ENCODE peak calls at places on chromosome 5, in ten cellular contexts. One of them, this sample, is unnamed.

GRCh38 chr5:131304414-131304813 is 40.6 kb downstream of the CDC42SE2 start:
- DNase-seq in CD4-positive, alpha-beta T cell: no peak
- DNase-seq in lower lobe of right lung: no peak
- DNase-seq in CD8-positive, alpha-beta T cell: no peak
- DNase-seq in RWPE1: no peak
- DNase-seq in tibial nerve: no peak
- DNase-seq in HepG2: no peak
- DNase-seq in brain microvascular endothelial cell: no peak
- DNase-seq in fibroblast of lung: no peak
- DNase-seq in sigmoid colon: no peak
- DNase-seq in this sample: no peak

GRCh38 chr5:119470105-119470763 is 17.9 kb downstream of the HSD17B4 start:
- DNase-seq in lower lobe of right lung: no peak
- DNase-seq in brain microvascular endothelial cell: no peak
- DNase-seq in CD8-positive, alpha-beta T cell: no peak
- DNase-seq in RWPE1: no peak
- DNase-seq in fibroblast of lung: no peak
- DNase-seq in sigmoid colon: no peak
- DNase-seq in tibial nerve: no peak
- DNase-seq in HepG2: no peak
- DNase-seq in CD4-positive, alpha-beta T cell: no peak
- DNase-seq in this sample: no peak

GRCh38 chr5:138975098-138975847 is 100.1 kb upstream of the LRRTM2 start:
- DNase-seq in brain microvascular endothelial cell: peak
- DNase-seq in CD8-positive, alpha-beta T cell: no peak
- DNase-seq in fibroblast of lung: peak
- DNase-seq in sigmoid colon: peak
- DNase-seq in CD4-positive, alpha-beta T cell: no peak
- DNase-seq in lower lobe of right lung: no peak
- DNase-seq in RWPE1: no peak
- DNase-seq in tibial nerve: no peak
- DNase-seq in HepG2: no peak
- DNase-seq in this sample: peak

GRCh38 chr5:66769839-66770617 is 173.8 kb downstream of the MAST4 start:
- DNase-seq in CD8-positive, alpha-beta T cell: no peak
- DNase-seq in tibial nerve: no peak
- DNase-seq in brain microvascular endothelial cell: no peak
- DNase-seq in HepG2: peak
- DNase-seq in CD4-positive, alpha-beta T cell: no peak
- DNase-seq in sigmoid colon: no peak
- DNase-seq in RWPE1: no peak
- DNase-seq in fibroblast of lung: peak
- DNase-seq in lower lobe of right lung: no peak
- DNase-seq in this sample: peak

GRCh38 chr5:177133845-177134652 is 476 bp downstream of the NSD1 start:
- DNase-seq in RWPE1: peak
- DNase-seq in CD4-positive, alpha-beta T cell: peak
- DNase-seq in brain microvascular endothelial cell: no peak
- DNase-seq in HepG2: no peak
- DNase-seq in fibroblast of lung: peak
- DNase-seq in CD8-positive, alpha-beta T cell: peak
- DNase-seq in sigmoid colon: peak
- DNase-seq in lower lobe of right lung: peak
- DNase-seq in tibial nerve: no peak
- DNase-seq in this sample: no peak

GRCh38 chr5:159736844-159737243 is 179.4 kb upstream of the ADRA1B start:
- DNase-seq in tibial nerve: no peak
- DNase-seq in sigmoid colon: no peak
- DNase-seq in brain microvascular endothelial cell: no peak
- DNase-seq in fibroblast of lung: no peak
- DNase-seq in CD4-positive, alpha-beta T cell: no peak
- DNase-seq in CD8-positive, alpha-beta T cell: no peak
- DNase-seq in RWPE1: no peak
- DNase-seq in HepG2: no peak
- DNase-seq in lower lobe of right lung: no peak
- DNase-seq in this sample: no peak

GRCh38 chr5:166710275-166710674 is 1581.2 kb upstream of the WWC1 start:
- DNase-seq in RWPE1: peak
- DNase-seq in sigmoid colon: no peak
- DNase-seq in tibial nerve: no peak
- DNase-seq in lower lobe of right lung: no peak
- DNase-seq in fibroblast of lung: no peak
- DNase-seq in CD4-positive, alpha-beta T cell: no peak
- DNase-seq in HepG2: no peak
- DNase-seq in CD8-positive, alpha-beta T cell: no peak
- DNase-seq in brain microvascular endothelial cell: no peak
- DNase-seq in this sample: no peak

GRCh38 chr5:109767997-109768396 is 78.3 kb downstream of the MAN2A1 start:
- DNase-seq in CD8-positive, alpha-beta T cell: no peak
- DNase-seq in HepG2: no peak
- DNase-seq in lower lobe of right lung: no peak
- DNase-seq in brain microvascular endothelial cell: no peak
- DNase-seq in CD4-positive, alpha-beta T cell: no peak
- DNase-seq in fibroblast of lung: no peak
- DNase-seq in sigmoid colon: no peak
- DNase-seq in RWPE1: no peak
- DNase-seq in tibial nerve: no peak
- DNase-seq in this sample: no peak

GRCh38 chr5:117803533-117803932 is 1184.8 kb downstream of the DTWD2 start:
- DNase-seq in HepG2: no peak
- DNase-seq in tibial nerve: no peak
- DNase-seq in fibroblast of lung: peak
- DNase-seq in CD8-positive, alpha-beta T cell: no peak
- DNase-seq in brain microvascular endothelial cell: peak
- DNase-seq in RWPE1: no peak
- DNase-seq in sigmoid colon: no peak
- DNase-seq in CD4-positive, alpha-beta T cell: no peak
- DNase-seq in lower lobe of right lung: no peak
- DNase-seq in this sample: no peak

GRCh38 chr5:176625966-176626875 is 4.1 kb downstream of the SNCB start:
- DNase-seq in tibial nerve: no peak
- DNase-seq in fibroblast of lung: no peak
- DNase-seq in sigmoid colon: no peak
- DNase-seq in lower lobe of right lung: no peak
- DNase-seq in RWPE1: peak
- DNase-seq in brain microvascular endothelial cell: no peak
- DNase-seq in HepG2: no peak
- DNase-seq in CD8-positive, alpha-beta T cell: no peak
- DNase-seq in CD4-positive, alpha-beta T cell: no peak
- DNase-seq in this sample: no peak

GRCh38 chr5:138752341-138752950 is 779 bp upstream of the CTNNA1 start:
- DNase-seq in RWPE1: no peak
- DNase-seq in CD4-positive, alpha-beta T cell: no peak
- DNase-seq in HepG2: peak
- DNase-seq in fibroblast of lung: peak
- DNase-seq in lower lobe of right lung: no peak
- DNase-seq in brain microvascular endothelial cell: no peak
- DNase-seq in sigmoid colon: peak
- DNase-seq in tibial nerve: no peak
- DNase-seq in CD8-positive, alpha-beta T cell: no peak
- DNase-seq in this sample: no peak

GRCh38 chr5:126868961-126869451 is 92.1 kb downstream of the LMNB1 start:
- DNase-seq in sigmoid colon: no peak
- DNase-seq in CD8-positive, alpha-beta T cell: no peak
- DNase-seq in tibial nerve: no peak
- DNase-seq in lower lobe of right lung: no peak
- DNase-seq in RWPE1: peak
- DNase-seq in CD4-positive, alpha-beta T cell: no peak
- DNase-seq in brain microvascular endothelial cell: peak
- DNase-seq in fibroblast of lung: no peak
- DNase-seq in HepG2: no peak
- DNase-seq in this sample: no peak

GRCh38 chr5:96881511-96882115 is 5.3 kb downstream of the ERAP2 start:
- DNase-seq in lower lobe of right lung: no peak
- DNase-seq in CD8-positive, alpha-beta T cell: no peak
- DNase-seq in tibial nerve: no peak
- DNase-seq in brain microvascular endothelial cell: peak
- DNase-seq in CD4-positive, alpha-beta T cell: no peak
- DNase-seq in fibroblast of lung: peak
- DNase-seq in HepG2: no peak
- DNase-seq in sigmoid colon: no peak
- DNase-seq in RWPE1: peak
- DNase-seq in this sample: no peak

GRCh38 chr5:172485511-172486202 is 31.3 kb upstream of the SH3PXD2B start:
- DNase-seq in CD4-positive, alpha-beta T cell: no peak
- DNase-seq in CD8-positive, alpha-beta T cell: no peak
- DNase-seq in HepG2: no peak
- DNase-seq in fibroblast of lung: no peak
- DNase-seq in brain microvascular endothelial cell: no peak
- DNase-seq in RWPE1: no peak
- DNase-seq in lower lobe of right lung: no peak
- DNase-seq in tibial nerve: no peak
- DNase-seq in sigmoid colon: peak
- DNase-seq in this sample: no peak

GRCh38 chr5:61245486-61245885 is 83.2 kb upstream of the SMIM15 start:
- DNase-seq in brain microvascular endothelial cell: no peak
- DNase-seq in tibial nerve: no peak
- DNase-seq in HepG2: no peak
- DNase-seq in RWPE1: no peak
- DNase-seq in sigmoid colon: no peak
- DNase-seq in lower lobe of right lung: no peak
- DNase-seq in CD4-positive, alpha-beta T cell: no peak
- DNase-seq in CD8-positive, alpha-beta T cell: no peak
- DNase-seq in fibroblast of lung: peak
- DNase-seq in this sample: no peak

DNA sequence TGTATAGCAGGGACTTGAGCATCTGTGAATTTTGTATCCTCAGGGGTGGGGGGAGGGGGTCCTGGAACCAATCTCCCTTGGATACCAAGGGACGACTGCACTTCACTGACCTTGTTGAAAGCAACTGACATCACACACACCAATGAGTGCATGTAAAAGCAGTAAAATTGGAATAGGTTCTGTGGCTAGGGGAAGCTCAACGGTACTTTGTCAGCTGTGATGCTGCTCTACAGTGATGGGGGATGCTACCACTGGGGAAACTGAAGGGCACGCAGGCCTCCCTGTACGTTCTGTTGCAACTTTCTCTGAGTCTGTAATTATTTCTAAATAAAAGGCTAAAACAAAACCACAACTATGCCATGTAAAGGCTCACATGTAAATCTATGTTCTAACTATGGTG is 47.1 kb upstream of the RETREG1 start:
- DNase-seq in CD4-positive, alpha-beta T cell: no peak
- DNase-seq in CD8-positive, alpha-beta T cell: no peak
- DNase-seq in sigmoid colon: no peak
- DNase-seq in brain microvascular endothelial cell: no peak
- DNase-seq in fibroblast of lung: no peak
- DNase-seq in lower lobe of right lung: no peak
- DNase-seq in HepG2: no peak
- DNase-seq in RWPE1: no peak
- DNase-seq in tibial nerve: no peak
- DNase-seq in this sample: no peak
- H3K27ac ChIP-seq in CD4-positive, alpha-beta T cell: no peak
- H3K27ac ChIP-seq in CD8-positive, alpha-beta T cell: no peak
- H3K27ac ChIP-seq in sigmoid colon: no peak
- H3K27ac ChIP-seq in brain microvascular endothelial cell: no peak
- H3K27ac ChIP-seq in fibroblast of lung: no peak
- H3K27ac ChIP-seq in lower lobe of right lung: no peak
- H3K27ac ChIP-seq in HepG2: no peak
- H3K27ac ChIP-seq in RWPE1: no peak
- H3K27ac ChIP-seq in tibial nerve: no peak
- H3K27ac ChIP-seq in this sample: no peak

GRCh38 chr5:181133610-181134231 is 2.8 kb upstream of the OR2V1 start:
- DNase-seq in sigmoid colon: peak
- DNase-seq in CD4-positive, alpha-beta T cell: no peak
- DNase-seq in HepG2: peak
- DNase-seq in RWPE1: peak
- DNase-seq in CD8-positive, alpha-beta T cell: no peak
- DNase-seq in fibroblast of lung: peak
- DNase-seq in brain microvascular endothelial cell: peak
- DNase-seq in tibial nerve: peak
- DNase-seq in lower lobe of right lung: peak
- DNase-seq in this sample: no peak
- H3K27ac ChIP-seq in sigmoid colon: no peak
- H3K27ac ChIP-seq in CD4-positive, alpha-beta T cell: no peak
- H3K27ac ChIP-seq in HepG2: no peak
- H3K27ac ChIP-seq in RWPE1: no peak
- H3K27ac ChIP-seq in CD8-positive, alpha-beta T cell: no peak
- H3K27ac ChIP-seq in fibroblast of lung: no peak
- H3K27ac ChIP-seq in brain microvascular endothelial cell: no peak
- H3K27ac ChIP-seq in tibial nerve: no peak
- H3K27ac ChIP-seq in lower lobe of right lung: no peak
- H3K27ac ChIP-seq in this sample: no peak

DNA sequence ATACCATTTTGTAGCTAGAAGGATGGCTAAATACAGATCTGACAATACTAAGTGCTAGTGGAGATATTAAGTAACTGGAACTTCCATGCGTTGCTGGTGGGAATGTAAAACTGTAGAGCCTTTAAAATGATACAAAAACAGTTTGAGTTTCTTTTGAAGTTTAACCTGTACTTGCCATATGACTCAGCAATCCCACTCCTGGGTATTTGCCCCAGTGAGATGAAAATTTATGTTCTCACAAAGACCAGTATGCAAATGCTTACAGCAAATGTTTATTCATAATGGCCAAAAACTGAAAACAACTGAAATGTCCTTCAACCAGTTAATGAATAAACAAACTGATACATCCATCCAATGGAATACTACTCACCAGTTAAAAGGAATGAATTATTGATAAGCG is 137.3 kb downstream of the SLC12A2 start:
- DNase-seq in CD4-positive, alpha-beta T cell: no peak
- DNase-seq in fibroblast of lung: no peak
- DNase-seq in lower lobe of right lung: no peak
- DNase-seq in brain microvascular endothelial cell: no peak
- DNase-seq in HepG2: no peak
- DNase-seq in CD8-positive, alpha-beta T cell: no peak
- DNase-seq in sigmoid colon: no peak
- DNase-seq in RWPE1: no peak
- DNase-seq in tibial nerve: no peak
- DNase-seq in this sample: no peak
- H3K27ac ChIP-seq in CD4-positive, alpha-beta T cell: no peak
- H3K27ac ChIP-seq in fibroblast of lung: no peak
- H3K27ac ChIP-seq in lower lobe of right lung: no peak
- H3K27ac ChIP-seq in brain microvascular endothelial cell: no peak
- H3K27ac ChIP-seq in HepG2: no peak
- H3K27ac ChIP-seq in CD8-positive, alpha-beta T cell: no peak
- H3K27ac ChIP-seq in sigmoid colon: no peak
- H3K27ac ChIP-seq in RWPE1: no peak
- H3K27ac ChIP-seq in tibial nerve: no peak
- H3K27ac ChIP-seq in this sample: no peak

DNA sequence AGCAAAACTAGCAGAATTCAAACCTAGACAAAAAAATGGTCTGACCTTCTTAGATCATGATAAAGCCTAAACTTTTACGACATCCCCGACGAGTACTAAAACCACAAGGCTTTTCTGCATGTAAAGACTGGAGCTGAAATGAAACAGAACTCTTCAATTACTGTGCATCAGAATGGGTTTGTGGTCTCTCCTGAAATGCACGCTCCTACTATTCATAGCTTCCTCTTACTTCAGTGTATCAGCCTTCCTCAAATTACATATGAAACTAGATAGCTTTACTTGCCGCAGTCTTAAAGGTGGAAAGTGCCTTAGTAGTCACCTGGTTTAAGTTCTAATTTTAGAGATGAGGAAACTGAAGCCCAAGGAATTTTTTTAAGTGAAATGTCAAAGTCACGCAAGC is 24.6 kb upstream of the MED10 start:
- DNase-seq in lower lobe of right lung: no peak
- DNase-seq in brain microvascular endothelial cell: no peak
- DNase-seq in fibroblast of lung: no peak
- DNase-seq in sigmoid colon: no peak
- DNase-seq in HepG2: no peak
- DNase-seq in CD8-positive, alpha-beta T cell: no peak
- DNase-seq in tibial nerve: no peak
- DNase-seq in RWPE1: no peak
- DNase-seq in CD4-positive, alpha-beta T cell: no peak
- DNase-seq in this sample: no peak
- H3K27ac ChIP-seq in lower lobe of right lung: no peak
- H3K27ac ChIP-seq in brain microvascular endothelial cell: no peak
- H3K27ac ChIP-seq in fibroblast of lung: no peak
- H3K27ac ChIP-seq in sigmoid colon: no peak
- H3K27ac ChIP-seq in HepG2: no peak
- H3K27ac ChIP-seq in CD8-positive, alpha-beta T cell: no peak
- H3K27ac ChIP-seq in tibial nerve: no peak
- H3K27ac ChIP-seq in RWPE1: no peak
- H3K27ac ChIP-seq in CD4-positive, alpha-beta T cell: no peak
- H3K27ac ChIP-seq in this sample: no peak

This sample was measured in substantia nigra.